ENCODE peak calls at places on chromosomes 13 and 19, in six cellular contexts. K is AG09309, P is cardiac fibroblast, D is gastrocnemius medialis, C is fibroblast of mammary gland, O is pancreas. Y is an unnamed sample.

GRCh38 chr13:94362411-94362909 is 117.0 kb downstream of the DCT start:
- DNase-seq in C (peak; percentile 95), K (peak; percentile 70), P (peak; percentile 92), O (no peak), D (peak; percentile 30), Y (no peak)

GRCh38 chr19:34220472-34221063 is 33.8 kb upstream of the GARRE1 start:
- DNase-seq in P (peak; percentile 75), O (peak; percentile 59), C (peak; percentile 81), K (no peak), D (peak; percentile 42), Y (no peak)

GRCh38 chr19:8069116-8069973 is 16.8 kb downstream of the CCL25 start:
- DNase-seq in P (no peak), C (peak; percentile 21), O (no peak), K (no peak), D (no peak), Y (no peak)

GRCh38 chr13:80428344-80429096 is 87.6 kb upstream of the SPRY2 start:
- DNase-seq in P (no peak), D (no peak), C (no peak), O (no peak), K (no peak), Y (no peak)

GRCh38 chr13:41193919-41194824 is at the start of gene KBTBD7:
- DNase-seq in D (peak; percentile 93), P (peak; percentile 98), O (peak; percentile 94), K (peak; percentile 87), C (peak; percentile 98), Y (peak; percentile 98)

GRCh38 chr13:43878897-43879322 is 630 bp downstream of the CCDC122 start:
- DNase-seq in P (peak; percentile 79), K (peak; percentile 45), C (peak; percentile 79), D (peak; percentile 72), O (no peak), Y (peak; percentile 90)

GRCh38 chr13:53254495-53254894 is 225.9 kb downstream of the OLFM4 start:
- DNase-seq in D (no peak), P (no peak), K (no peak), O (no peak), C (no peak), Y (no peak)

GRCh38 chr13:23235994-23236393 is 55.2 kb downstream of the SGCG start:
- DNase-seq in P (no peak), C (no peak), K (no peak), D (no peak), O (no peak), Y (no peak)

GRCh38 chr13:64371045-64371444 is 2859.1 kb downstream of the PCDH9 start:
- DNase-seq in P (no peak), C (no peak), O (no peak), D (no peak), K (no peak), Y (no peak)

GRCh38 chr13:79560954-79561353 is 80.0 kb downstream of the NDFIP2 start:
- DNase-seq in P (no peak), K (no peak), O (no peak), C (no peak), D (no peak), Y (no peak)

GRCh38 chr13:75299913-75300862 is 181.8 kb downstream of the TBC1D4 start:
- DNase-seq in C (peak; percentile 73), O (no peak), K (no peak), D (no peak), P (peak; percentile 39), Y (no peak)

GRCh38 chr19:55284405-55285058 is 735 bp downstream of the BRSK1 start:
- DNase-seq in P (no peak), K (no peak), O (no peak), C (no peak), D (no peak), Y (no peak)

GRCh38 chr19:31503211-31503610 is 154.0 kb upstream of the TSHZ3 start:
- DNase-seq in O (no peak), P (no peak), C (no peak), K (no peak), D (no peak), Y (no peak)

GRCh38 chr13:24011266-24011665 is 114.0 kb upstream of the C1QTNF9B start:
- DNase-seq in P (no peak), D (no peak), O (no peak), K (no peak), C (no peak), Y (no peak)

GRCh38 chr13:48066310-48066989 is 28.5 kb downstream of the MED4 start:
- DNase-seq in K (no peak), D (no peak), C (peak; percentile 60), P (peak; percentile 2), O (no peak), Y (no peak)

GRCh38 chr13:57635541-57635940 is 4.0 kb downstream of the PCDH17 start:
- DNase-seq in D (no peak), K (no peak), C (no peak), O (no peak), P (no peak), Y (no peak)

GRCh38 chr19:51259348-51260245 is 8.7 kb downstream of the SIGLECL1 start:
- DNase-seq in O (no peak), P (peak; percentile 51), K (no peak), D (no peak), C (peak; percentile 26), Y (no peak)

GRCh38 chr13:75769141-75769905 is 133.2 kb downstream of the LMO7 start:
- DNase-seq in C (peak; percentile 43), K (peak; percentile 62), O (no peak), P (no peak), D (no peak), Y (no peak)

GRCh38 chr19:45152504-45153338 is 8.1 kb downstream of the NKPD1 start:
- DNase-seq in D (peak; percentile 31), K (no peak), C (peak; percentile 59), P (peak; percentile 66), O (no peak), Y (peak; percentile 77)

GRCh38 chr19:18915639-18916038 is 3.5 kb downstream of the COPE start:
- DNase-seq in D (peak; percentile 47), P (peak; percentile 56), K (no peak), O (peak; percentile 58), C (peak; percentile 54), Y (no peak)
- TF ChIP-seq CTCF in D (peak; percentile 39), P (no peak), K (peak; percentile 40), O (no peak), C (peak; percentile 35), Y (peak; percentile 33)

GRCh38 chr19:3480383-3481091 is at the start of gene SMIM24:
- DNase-seq in D (no peak), C (no peak), P (no peak), K (no peak), O (peak; percentile 63), Y (no peak)

GRCh38 chr19:3479819-3480215 is 508 bp downstream of the SMIM24 start:
- DNase-seq in P (no peak), D (no peak), O (no peak), C (no peak), K (no peak), Y (no peak)

GRCh38 chr19:3483226-3483628 is at the start of gene SMIM44:
- DNase-seq in P (no peak), D (no peak), O (no peak), C (no peak), K (no peak), Y (no peak)

GRCh38 chr19:3481241-3482090 is 1.1 kb upstream of the SMIM24 start:
- DNase-seq in P (no peak), O (no peak), C (no peak), K (no peak), D (no peak), Y (no peak)

DNA sequence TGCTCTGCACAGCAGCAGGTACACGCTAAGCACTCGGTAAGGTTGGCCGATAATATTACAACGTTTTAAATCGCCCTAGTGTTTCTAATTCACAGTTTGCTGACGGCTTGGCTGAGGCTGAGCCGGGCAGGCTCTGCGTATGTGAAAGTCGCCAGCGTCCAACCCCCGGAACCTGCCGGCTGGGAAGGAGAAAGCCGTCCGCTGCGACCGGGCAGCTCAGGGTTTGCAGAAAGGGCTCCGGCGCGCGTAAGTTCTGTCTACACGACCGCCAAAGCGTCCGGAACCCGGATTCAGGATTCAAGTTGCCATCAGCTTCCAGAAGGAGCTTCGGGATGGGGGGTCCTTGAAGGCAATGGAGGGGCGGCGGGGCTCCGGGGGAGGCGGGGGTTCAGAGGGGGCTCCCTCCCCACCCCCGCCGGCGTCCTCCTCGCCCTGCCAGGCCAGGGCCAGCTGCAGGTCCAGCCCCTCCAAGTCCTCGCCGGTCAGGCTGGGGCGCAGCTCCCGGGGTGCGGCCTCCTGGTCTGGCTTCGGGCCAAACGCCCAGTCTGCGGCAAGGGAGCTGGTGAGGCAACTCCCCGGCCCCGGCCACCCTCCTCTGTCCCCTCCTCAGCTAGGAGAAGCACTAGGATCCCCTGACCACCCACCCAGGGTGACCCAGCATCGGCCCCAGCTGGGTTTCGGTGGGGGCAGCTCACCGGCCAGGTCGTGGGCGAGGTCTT is 575 bp downstream of the SMIM44 start:
- DNase-seq in D (no peak), K (no peak), C (no peak), O (peak; percentile 68), P (no peak), Y (no peak)
- H3K4me3 ChIP-seq in D (no peak overlapping the region), K (no peak overlapping the region), C (no peak overlapping the region), O (peak overlapping the region; percentile 12), P (no peak overlapping the region), Y (no peak overlapping the region)

DNA sequence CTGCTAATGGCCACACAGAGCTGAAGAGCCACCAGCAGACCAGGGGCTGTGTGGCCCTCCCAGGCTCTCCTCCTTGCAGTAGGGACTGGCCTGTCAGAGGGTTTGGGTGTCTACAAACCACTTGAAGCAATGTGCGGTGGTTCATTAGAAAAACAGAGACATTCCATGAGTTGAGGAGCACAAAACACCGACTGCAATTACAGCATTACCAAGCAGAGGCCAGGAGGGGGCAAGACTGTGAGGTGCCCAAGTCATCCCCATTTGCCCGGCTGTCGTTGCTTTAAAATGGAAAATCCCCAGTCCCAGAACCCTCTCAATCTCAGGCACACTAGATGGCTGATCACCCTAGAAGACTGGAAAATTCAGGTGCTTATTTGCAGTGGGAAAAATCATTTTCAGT is 15.0 kb downstream of the TMTC4 start:
- DNase-seq in O (no peak), D (no peak), C (no peak), K (no peak), P (no peak), Y (no peak)
- TF ChIP-seq CTCF in O (no peak), D (no peak), C (no peak), K (no peak), P (no peak), Y (no peak)

DNA sequence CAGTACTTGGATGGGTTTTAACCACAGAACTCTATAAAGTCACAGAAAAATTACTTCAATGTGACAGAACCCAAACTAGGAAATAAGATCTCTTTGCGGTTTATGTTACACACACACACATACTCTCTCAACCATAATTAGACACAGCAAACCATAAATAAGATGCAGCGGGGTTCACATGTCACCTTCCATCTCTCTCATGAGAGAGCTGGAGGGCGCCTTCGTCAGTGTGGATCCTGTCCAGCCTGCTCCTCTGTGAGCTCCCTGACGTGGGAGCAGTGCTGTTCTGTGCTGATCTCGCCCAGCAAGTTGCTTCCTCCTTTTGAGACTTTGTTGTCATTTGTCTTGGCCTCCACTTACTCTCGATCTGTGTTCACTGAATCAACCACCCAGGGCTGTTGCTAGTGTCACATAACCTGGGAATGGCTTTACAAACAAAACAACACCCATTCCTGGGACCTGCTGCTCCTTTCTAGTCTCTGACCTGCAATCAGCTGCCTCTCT is 204.9 kb upstream of the KL start:
- DNase-seq in P (no peak), C (peak; percentile 35), K (peak; percentile 20), O (no peak), D (no peak), Y (no peak)
- H3K4me3 ChIP-seq in P (no peak overlapping the region), C (no peak overlapping the region), K (no peak overlapping the region), O (no peak overlapping the region), D (no peak overlapping the region), Y (no peak overlapping the region)

GRCh38 chr19:52391135-52391534 is 6.5 kb upstream of the ZNF528 start:
- DNase-seq in D (no peak), P (no peak), O (no peak), C (no peak), K (no peak), Y (no peak)
- TF ChIP-seq CTCF in D (no peak), P (no peak), O (no peak), C (no peak), K (no peak), Y (no peak)